ENCODE peak calls at places on chromosomes 12 and 14, in five cellular contexts. One of them, this sample, is unnamed. For H3K27me3, the result is how much of the 10 kb centered on the place peaks cover.

GRCh38 chr12:105960319-105961076 is 178.3 kb downstream of the NUAK1 start:
- DNase-seq in astrocyte: peak
- DNase-seq in GM23248: peak
- DNase-seq in IMR-90: no peak
- DNase-seq in neural progenitor cell: no peak
- DNase-seq in this sample: peak

GRCh38 chr12:72075891-72076557 is 137.4 kb downstream of the TPH2 start:
- DNase-seq in neural progenitor cell: no peak
- DNase-seq in IMR-90: no peak
- DNase-seq in GM23248: no peak
- DNase-seq in astrocyte: no peak
- DNase-seq in this sample: no peak

GRCh38 chr14:69151458-69152180 is 1.3 kb downstream of the DCAF5 start:
- DNase-seq in IMR-90: peak
- DNase-seq in neural progenitor cell: peak
- DNase-seq in astrocyte: peak
- DNase-seq in GM23248: peak
- DNase-seq in this sample: peak

GRCh38 chr12:9707864-9708808 is 24.8 kb downstream of the CLECL1 start:
- DNase-seq in GM23248: peak
- DNase-seq in IMR-90: peak
- DNase-seq in astrocyte: peak
- DNase-seq in neural progenitor cell: peak
- DNase-seq in this sample: peak

GRCh38 chr14:25111061-25111601 is 61.2 kb upstream of the STXBP6 start:
- DNase-seq in GM23248: peak
- DNase-seq in astrocyte: peak
- DNase-seq in IMR-90: peak
- DNase-seq in neural progenitor cell: no peak
- DNase-seq in this sample: peak

GRCh38 chr12:46131729-46132128 is 137.1 kb downstream of the SLC38A1 start:
- DNase-seq in GM23248: peak
- DNase-seq in neural progenitor cell: peak
- DNase-seq in IMR-90: no peak
- DNase-seq in astrocyte: no peak
- DNase-seq in this sample: no peak

GRCh38 chr12:94263011-94263786 is 114.8 kb downstream of the PLXNC1 start:
- DNase-seq in astrocyte: no peak
- DNase-seq in GM23248: peak
- DNase-seq in neural progenitor cell: no peak
- DNase-seq in IMR-90: no peak
- DNase-seq in this sample: no peak

GRCh38 chr12:14394317-14395058 is 29.0 kb downstream of the ATF7IP start:
- DNase-seq in neural progenitor cell: peak
- DNase-seq in GM23248: peak
- DNase-seq in IMR-90: peak
- DNase-seq in astrocyte: peak
- DNase-seq in this sample: peak

GRCh38 chr14:91125271-91125661 is 11.4 kb downstream of the DGLUCY start:
- DNase-seq in neural progenitor cell: no peak
- DNase-seq in GM23248: no peak
- DNase-seq in IMR-90: no peak
- DNase-seq in astrocyte: no peak
- DNase-seq in this sample: no peak

GRCh38 chr14:22865424-22866215 is 5.9 kb upstream of the LRP10 start:
- DNase-seq in astrocyte: no peak
- DNase-seq in neural progenitor cell: peak
- DNase-seq in IMR-90: no peak
- DNase-seq in GM23248: no peak
- DNase-seq in this sample: no peak
- H3K9ac ChIP-seq in astrocyte: no peak
- H3K9ac ChIP-seq in neural progenitor cell: no peak
- H3K9ac ChIP-seq in IMR-90: no peak
- H3K9ac ChIP-seq in GM23248: no peak
- H3K9ac ChIP-seq in this sample: no peak

GRCh38 chr12:111784953-111785352 is 18.2 kb downstream of the ALDH2 start:
- DNase-seq in neural progenitor cell: no peak
- DNase-seq in astrocyte: no peak
- DNase-seq in IMR-90: no peak
- DNase-seq in GM23248: no peak
- DNase-seq in this sample: no peak
- H3K27me3 ChIP-seq in neural progenitor cell: under half
- H3K27me3 ChIP-seq in astrocyte: under half
- H3K27me3 ChIP-seq in IMR-90: under half
- H3K27me3 ChIP-seq in GM23248: under half
- H3K27me3 ChIP-seq in this sample: under half

DNA sequence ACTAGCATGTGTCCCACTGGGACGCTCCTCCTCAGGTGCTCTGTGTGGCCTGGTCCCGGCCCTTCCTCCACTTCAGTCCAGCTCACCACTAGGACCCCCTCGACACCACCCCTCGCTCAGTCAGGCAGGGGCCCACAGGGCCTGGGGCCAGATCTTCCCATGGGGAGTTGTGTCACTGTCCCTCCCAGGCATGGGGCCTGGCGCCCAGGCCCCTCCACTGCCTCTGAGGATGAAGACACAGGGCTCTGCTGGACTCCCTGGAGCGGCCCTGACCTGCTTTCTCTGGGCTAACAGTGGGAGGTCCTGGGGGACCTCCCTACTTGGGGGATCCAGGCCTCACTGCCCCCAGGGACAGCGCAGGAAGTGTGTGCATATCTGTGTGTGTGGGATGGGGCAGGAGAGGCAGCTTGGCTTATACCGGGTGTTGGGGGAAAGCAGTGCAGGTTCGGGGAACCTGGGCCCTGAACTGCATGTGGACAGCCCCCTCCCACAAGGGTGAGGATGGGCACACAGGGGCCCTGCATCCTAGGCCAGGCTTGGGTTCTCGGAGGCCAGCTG is 43.8 kb downstream of the KRT80 start:
- DNase-seq in IMR-90: no peak
- DNase-seq in neural progenitor cell: no peak
- DNase-seq in GM23248: no peak
- DNase-seq in astrocyte: no peak
- DNase-seq in this sample: no peak
- H3K4me3 ChIP-seq in IMR-90: no peak
- H3K4me3 ChIP-seq in neural progenitor cell: no peak
- H3K4me3 ChIP-seq in GM23248: no peak
- H3K4me3 ChIP-seq in astrocyte: no peak
- H3K4me3 ChIP-seq in this sample: no peak

GRCh38 chr12:121328620-121329019 is 23.6 kb downstream of the ANAPC5 start:
- DNase-seq in IMR-90: no peak
- DNase-seq in GM23248: no peak
- DNase-seq in neural progenitor cell: no peak
- DNase-seq in astrocyte: no peak
- DNase-seq in this sample: no peak
- H3K9ac ChIP-seq in IMR-90: no peak
- H3K9ac ChIP-seq in GM23248: no peak
- H3K9ac ChIP-seq in neural progenitor cell: no peak
- H3K9ac ChIP-seq in astrocyte: no peak
- H3K9ac ChIP-seq in this sample: no peak

DNA sequence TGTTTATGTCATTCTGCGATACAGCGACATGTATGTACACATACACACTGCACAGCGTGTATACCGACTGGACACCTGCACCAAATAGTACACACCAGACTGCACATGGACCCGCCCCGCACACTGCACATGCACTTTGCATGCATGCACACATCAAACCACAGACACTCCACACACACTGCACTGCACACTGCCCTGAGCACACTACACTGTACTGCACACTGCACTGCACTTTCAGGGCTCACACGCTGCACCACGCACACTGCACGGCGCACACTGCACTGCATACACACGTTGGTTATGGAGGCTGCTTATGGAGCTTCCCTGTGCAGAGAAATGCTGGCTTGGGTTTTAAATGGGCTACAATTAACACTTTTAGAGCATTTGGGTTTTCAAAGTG is 1.6 kb downstream of the PAPLN start:
- DNase-seq in neural progenitor cell: no peak
- DNase-seq in IMR-90: no peak
- DNase-seq in GM23248: no peak
- DNase-seq in astrocyte: no peak
- DNase-seq in this sample: peak
- H3K27me3 ChIP-seq in neural progenitor cell: under half
- H3K27me3 ChIP-seq in IMR-90: half or more
- H3K27me3 ChIP-seq in GM23248: under half
- H3K27me3 ChIP-seq in astrocyte: half or more
- H3K27me3 ChIP-seq in this sample: under half

DNA sequence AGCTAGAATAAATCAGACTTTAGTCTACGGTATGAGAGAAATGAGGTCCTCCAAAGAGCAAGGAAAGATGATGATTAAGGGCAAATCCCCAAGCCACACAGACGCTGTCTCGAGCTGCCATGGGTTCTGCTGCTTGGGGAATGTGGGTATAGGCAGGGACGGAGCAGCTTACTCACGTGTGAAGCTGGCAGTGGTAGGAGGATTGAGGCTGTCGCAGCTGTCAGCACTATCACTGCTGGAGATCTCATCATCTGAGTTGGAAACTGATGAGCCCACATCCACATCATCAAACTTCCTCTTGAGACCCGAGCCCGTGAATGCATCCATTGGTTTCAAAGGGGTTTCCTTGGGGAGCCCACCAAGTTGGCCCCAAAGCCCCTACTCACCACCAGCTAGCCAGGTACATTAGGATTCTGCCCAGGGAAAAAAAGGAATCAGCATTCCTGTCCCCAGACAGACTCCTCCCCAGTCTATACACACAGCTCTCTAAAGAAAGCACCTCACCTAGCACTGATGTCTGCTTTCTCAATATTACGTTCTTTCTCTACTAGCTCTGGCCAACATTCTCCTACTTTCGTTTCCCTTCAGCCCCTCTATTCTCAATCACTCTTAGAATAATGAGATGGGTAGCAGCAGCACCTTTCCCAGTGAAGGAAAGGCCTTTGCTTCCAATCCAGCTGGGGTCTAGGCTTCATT is 7.0 kb downstream of the CSRNP2 start:
- DNase-seq in GM23248: no peak
- DNase-seq in IMR-90: no peak
- DNase-seq in neural progenitor cell: no peak
- DNase-seq in astrocyte: no peak
- DNase-seq in this sample: no peak
- H3K4me3 ChIP-seq in GM23248: no peak
- H3K4me3 ChIP-seq in IMR-90: no peak
- H3K4me3 ChIP-seq in neural progenitor cell: no peak
- H3K4me3 ChIP-seq in astrocyte: no peak
- H3K4me3 ChIP-seq in this sample: no peak

DNA sequence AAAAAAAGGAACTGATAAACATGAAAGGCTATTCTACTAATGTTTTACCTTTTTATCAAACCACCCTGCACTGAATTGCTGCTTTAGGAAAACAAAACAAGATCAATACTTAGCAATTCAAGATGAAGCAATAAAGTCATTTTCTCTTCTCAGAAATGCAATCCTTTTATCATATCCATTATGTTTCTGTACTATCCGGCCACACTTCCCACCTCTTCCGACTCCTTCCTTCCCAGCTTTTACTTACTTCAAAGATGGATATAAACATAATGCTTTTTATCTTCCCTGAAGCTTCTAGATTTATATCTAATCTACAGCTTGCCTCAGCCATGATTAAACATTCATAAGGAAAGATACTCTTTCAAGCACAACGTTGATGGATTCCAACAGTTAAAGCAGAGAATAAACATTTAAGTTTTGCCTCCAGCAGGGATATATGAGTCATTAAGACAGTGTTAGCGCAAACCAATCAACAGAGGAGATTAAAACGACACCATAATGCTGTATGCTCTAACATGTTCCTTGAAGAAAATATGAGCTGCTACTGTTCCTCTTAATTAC is 74.7 kb upstream of the BBS10 start:
- DNase-seq in GM23248: peak
- DNase-seq in astrocyte: peak
- DNase-seq in IMR-90: peak
- DNase-seq in neural progenitor cell: no peak
- DNase-seq in this sample: peak
- H3K9ac ChIP-seq in GM23248: peak
- H3K9ac ChIP-seq in astrocyte: peak
- H3K9ac ChIP-seq in IMR-90: peak
- H3K9ac ChIP-seq in neural progenitor cell: no peak
- H3K9ac ChIP-seq in this sample: no peak

GRCh38 chr12:54002278-54002914 is 2.4 kb downstream of the HOXC9 start:
- DNase-seq in IMR-90: no peak
- DNase-seq in neural progenitor cell: no peak
- DNase-seq in GM23248: no peak
- DNase-seq in astrocyte: no peak
- DNase-seq in this sample: no peak
- H3K27me3 ChIP-seq in IMR-90: half or more
- H3K27me3 ChIP-seq in neural progenitor cell: half or more
- H3K27me3 ChIP-seq in GM23248: under half
- H3K27me3 ChIP-seq in astrocyte: half or more
- H3K27me3 ChIP-seq in this sample: under half

This sample was measured in adipocyte.